ENCODE peak calls at places on chromosome 3, in eight cellular contexts. N is SK-N-SH; V is stimulated activated naive CD4-positive, alpha-beta T cell; H is endothelial cell; I is mammary epithelial cell; T is GM04504; G is CD8-positive, alpha-beta T cell; B is AG08396. D is an unnamed sample.

GRCh38 chr3:33075996-33076395 is 20.9 kb downstream of the GLB1 start:
- DNase-seq in I (no peak), N (no peak), T (peak), V (no peak), H (no peak), G (no peak), B (no peak), D (peak)

GRCh38 chr3:184805351-184806038 is 6.5 kb upstream of the VPS8 start:
- DNase-seq in G (no peak), B (no peak), T (no peak), H (no peak), V (no peak), N (peak), I (no peak), D (peak)

GRCh38 chr3:72152551-72153476 is 367.9 kb upstream of the PROK2 start:
- DNase-seq in T (peak), G (no peak), V (no peak), B (peak), H (no peak), N (peak), I (peak), D (peak)

GRCh38 chr3:5784656-5785055 is 597.1 kb downstream of the EDEM1 start:
- DNase-seq in B (no peak), G (no peak), N (no peak), I (no peak), H (no peak), T (no peak), V (no peak), D (no peak)

GRCh38 chr3:32947466-32948238 is 3.8 kb upstream of the CCR4 start:
- DNase-seq in H (peak), I (peak), T (peak), N (peak), B (peak), G (peak), V (peak), D (peak)

GRCh38 chr3:144524531-144524930 is 552.9 kb downstream of the DIPK2A start:
- DNase-seq in T (no peak), N (no peak), I (no peak), H (no peak), B (no peak), G (no peak), V (no peak), D (no peak)

GRCh38 chr3:47276558-47276957 is 6.0 kb downstream of the KIF9 start:
- DNase-seq in B (no peak), H (no peak), T (no peak), N (no peak), I (no peak), V (no peak), G (no peak), D (no peak)

GRCh38 chr3:190593075-190593474 is 79.2 kb downstream of the IL1RAP start:
- DNase-seq in I (no peak), N (no peak), G (no peak), H (no peak), V (no peak), B (no peak), T (no peak), D (peak)

GRCh38 chr3:76134166-76134565 is 348.8 kb upstream of the ZNF717 start:
- DNase-seq in B (no peak), N (no peak), V (no peak), I (peak), G (no peak), T (no peak), H (no peak), D (no peak)

GRCh38 chr3:33919312-33919711 is 120.9 kb downstream of the PDCD6IP start:
- DNase-seq in T (no peak), I (no peak), B (no peak), N (no peak), V (no peak), G (no peak), H (no peak), D (no peak)

GRCh38 chr3:114294940-114295480 is 1.2 kb downstream of the TIGIT start:
- DNase-seq in G (no peak), V (no peak), N (no peak), T (no peak), I (no peak), H (no peak), B (no peak), D (no peak)

GRCh38 chr3:42032693-42033349 is 58.3 kb upstream of the TRAK1 start:
- DNase-seq in T (peak), G (no peak), B (peak), V (no peak), H (no peak), N (peak), I (peak), D (peak)

GRCh38 chr3:185837409-185837808 is 12.6 kb upstream of the IGF2BP2 start:
- DNase-seq in V (no peak), N (no peak), T (no peak), G (no peak), B (no peak), I (no peak), H (no peak), D (peak)

GRCh38 chr3:35739181-35739809 is 100.0 kb downstream of the ARPP21 start:
- DNase-seq in N (no peak), B (no peak), I (no peak), V (no peak), H (no peak), G (no peak), T (no peak), D (no peak)

GRCh38 chr3:147699175-147699838 is 290.1 kb downstream of the ZIC1 start:
- DNase-seq in H (no peak), G (no peak), N (no peak), V (no peak), T (peak), I (peak), B (peak), D (peak)

GRCh38 chr3:194569252-194569651 is 64.0 kb downstream of the TMEM44 start:
- DNase-seq in G (no peak), N (no peak), B (no peak), I (no peak), V (no peak), T (no peak), H (no peak), D (no peak)

GRCh38 chr3:183298708-183299153 is 45.7 kb downstream of the B3GNT5 start:
- DNase-seq in V (no peak), T (peak), I (no peak), B (peak), G (no peak), H (no peak), N (no peak), D (peak)

GRCh38 chr3:47410801-47411646 is 30.2 kb downstream of the PTPN23 start:
- DNase-seq in V (no peak), B (peak), I (no peak), H (no peak), T (no peak), G (no peak), N (peak), D (no peak)

GRCh38 chr3:187252311-187252710 is 39.2 kb downstream of the MASP1 start:
- DNase-seq in G (no peak), B (no peak), I (peak), T (no peak), N (no peak), V (no peak), H (no peak), D (no peak)

GRCh38 chr3:172673210-172673679 is 37.6 kb downstream of the NCEH1 start:
- DNase-seq in H (peak), G (peak), V (peak), N (peak), I (peak), T (peak), B (peak), D (peak)

GRCh38 chr3:184332370-184333090 is 4.9 kb upstream of the FAM131A start:
- DNase-seq in N (no peak), V (no peak), H (peak), B (peak), T (peak), I (peak), G (no peak), D (peak)

GRCh38 chr3:161560006-161560637 is 63.5 kb downstream of the OTOL1 start:
- DNase-seq in G (no peak), V (no peak), N (peak), T (peak), B (peak), I (peak), H (peak), D (peak)

GRCh38 chr3:141710888-141711616 is 27.0 kb upstream of the RNF7 start:
- DNase-seq in V (no peak), I (peak), G (no peak), T (peak), H (no peak), N (no peak), B (peak), D (peak)

GRCh38 chr3:107962946-107963345 is 127.9 kb downstream of the CD47 start:
- DNase-seq in H (no peak), T (no peak), B (no peak), V (no peak), N (no peak), I (peak), G (no peak), D (no peak)

GRCh38 chr3:155963557-155963956 is 93.1 kb downstream of the GMPS start:
- DNase-seq in N (no peak), G (no peak), B (peak), T (no peak), V (no peak), H (no peak), I (no peak), D (peak)

GRCh38 chr3:71056327-71056726 is 527.2 kb downstream of the FOXP1 start:
- DNase-seq in N (no peak), G (no peak), H (no peak), T (peak), B (peak), V (no peak), I (peak), D (peak)

GRCh38 chr3:88713233-88713691 is 394.2 kb upstream of the EPHA3 start:
- DNase-seq in H (no peak), B (no peak), N (no peak), V (no peak), I (peak), G (no peak), T (peak), D (peak)

GRCh38 chr3:9970020-9970652 is 16.5 kb downstream of the EMC3 start:
- DNase-seq in I (peak), T (no peak), G (no peak), B (no peak), V (no peak), N (no peak), H (no peak), D (peak)

GRCh38 chr3:149501524-149501923 is 27.0 kb downstream of the TM4SF4 start:
- DNase-seq in V (no peak), T (no peak), G (no peak), H (no peak), B (peak), N (no peak), I (no peak), D (peak)

GRCh38 chr3:52848617-52849016 is 13.8 kb upstream of the MUSTN1 start:
- DNase-seq in T (peak), H (no peak), G (no peak), I (peak), N (no peak), B (peak), V (no peak), D (peak)

GRCh38 chr3:32510075-32510724 is 7.5 kb upstream of the CMTM6 start:
- DNase-seq in B (peak), T (peak), H (peak), I (peak), N (peak), G (peak), V (peak), D (peak)

GRCh38 chr3:152209060-152209459 is 59.7 kb upstream of the MBNL1 start:
- DNase-seq in G (no peak), T (no peak), V (no peak), N (no peak), H (no peak), I (no peak), B (no peak), D (no peak)

GRCh38 chr3:119322523-119323400 is 28.6 kb downstream of the ARHGAP31 start:
- DNase-seq in I (peak), B (peak), N (peak), V (peak), T (peak), H (peak), G (peak), D (peak)

D was measured in EH.